ENCODE peak calls at places on chromosomes 16 and 17, in four cellular contexts. One of them, this sample, is unnamed.

GRCh38 chr17:48637323-48638260 is 11.4 kb upstream of the HOXB9 start:
- DNase-seq in HepG2: no peak
- DNase-seq in K562: no peak
- DNase-seq in GM12878: no peak
- DNase-seq in this sample: no peak

GRCh38 chr16:14485131-14485551 is 144.9 kb downstream of the PARN start:
- DNase-seq in GM12878: no peak
- DNase-seq in K562: no peak
- DNase-seq in HepG2: peak
- DNase-seq in this sample: no peak

GRCh38 chr16:68520649-68521086 is 18.4 kb upstream of the ZFP90 start:
- DNase-seq in GM12878: no peak
- DNase-seq in HepG2: peak
- DNase-seq in K562: peak
- DNase-seq in this sample: peak

GRCh38 chr16:79211581-79211980 is 389.0 kb downstream of the MAF start:
- DNase-seq in HepG2: no peak
- DNase-seq in K562: no peak
- DNase-seq in GM12878: no peak
- DNase-seq in this sample: no peak

GRCh38 chr16:78659668-78660217 is 560.3 kb downstream of the WWOX start:
- DNase-seq in K562: no peak
- DNase-seq in HepG2: no peak
- DNase-seq in GM12878: no peak
- DNase-seq in this sample: no peak

GRCh38 chr17:81387235-81388060 is 7.8 kb upstream of the BAHCC1 start:
- DNase-seq in HepG2: no peak
- DNase-seq in K562: no peak
- DNase-seq in GM12878: no peak
- DNase-seq in this sample: peak

GRCh38 chr16:27839419-27839818 is 224.1 kb downstream of the GSG1L start:
- DNase-seq in HepG2: no peak
- DNase-seq in GM12878: no peak
- DNase-seq in K562: peak
- DNase-seq in this sample: no peak

GRCh38 chr17:42067371-42068180 is 17.2 kb upstream of the C17orf113 start:
- DNase-seq in K562: peak
- DNase-seq in GM12878: no peak
- DNase-seq in HepG2: peak
- DNase-seq in this sample: peak

GRCh38 chr16:67195676-67196075 is 3.3 kb upstream of the ELMO3 start:
- DNase-seq in GM12878: no peak
- DNase-seq in HepG2: no peak
- DNase-seq in K562: no peak
- DNase-seq in this sample: no peak

GRCh38 chr16:30902070-30902972 is 5.9 kb downstream of the CTF1 start:
- DNase-seq in HepG2: peak
- DNase-seq in K562: peak
- DNase-seq in GM12878: no peak
- DNase-seq in this sample: peak

GRCh38 chr16:57801098-57801855 is 1.0 kb downstream of the KIFC3 start:
- DNase-seq in HepG2: no peak
- DNase-seq in GM12878: no peak
- DNase-seq in K562: no peak
- DNase-seq in this sample: no peak

GRCh38 chr17:36205637-36206458 is 5.0 kb upstream of the CCL4L2 start:
- DNase-seq in HepG2: no peak
- DNase-seq in K562: no peak
- DNase-seq in GM12878: no peak
- DNase-seq in this sample: no peak

GRCh38 chr16:50394215-50394802 is 25.5 kb upstream of the BRD7 start:
- DNase-seq in K562: peak
- DNase-seq in GM12878: no peak
- DNase-seq in HepG2: no peak
- DNase-seq in this sample: no peak

GRCh38 chr16:12082207-12082606 is 105.7 kb downstream of the SNX29 start:
- DNase-seq in HepG2: no peak
- DNase-seq in K562: no peak
- DNase-seq in GM12878: no peak
- DNase-seq in this sample: no peak

GRCh38 chr16:84726670-84727467 is 27.1 kb downstream of the USP10 start:
- DNase-seq in GM12878: peak
- DNase-seq in HepG2: peak
- DNase-seq in K562: no peak
- DNase-seq in this sample: no peak

GRCh38 chr16:73204359-73205152 is 156.6 kb upstream of the ZFHX3 start:
- DNase-seq in GM12878: no peak
- DNase-seq in HepG2: no peak
- DNase-seq in K562: no peak
- DNase-seq in this sample: peak

GRCh38 chr16:75541236-75541635 is 5.3 kb upstream of the CHST5 start:
- DNase-seq in K562: no peak
- DNase-seq in HepG2: no peak
- DNase-seq in GM12878: no peak
- DNase-seq in this sample: no peak

GRCh38 chr16:2056077-2056476 is 8.3 kb downstream of the TSC2 start:
- DNase-seq in GM12878: no peak
- DNase-seq in HepG2: peak
- DNase-seq in K562: no peak
- DNase-seq in this sample: no peak

GRCh38 chr16:28977703-28978641 is 3.4 kb downstream of the SPNS1 start:
- DNase-seq in HepG2: peak
- DNase-seq in GM12878: no peak
- DNase-seq in K562: peak
- DNase-seq in this sample: peak

GRCh38 chr17:38939987-38940386 is 14.6 kb downstream of the LASP1NB start:
- DNase-seq in GM12878: no peak
- DNase-seq in K562: no peak
- DNase-seq in HepG2: no peak
- DNase-seq in this sample: no peak
- TF ChIP-seq BHLHE40 in GM12878: no peak
- TF ChIP-seq BHLHE40 in K562: no peak
- TF ChIP-seq BHLHE40 in HepG2: no peak
- TF ChIP-seq BHLHE40 in this sample: no peak

GRCh38 chr16:24013054-24013636 is 177.4 kb downstream of the PRKCB start:
- DNase-seq in HepG2: no peak
- DNase-seq in K562: no peak
- DNase-seq in GM12878: no peak
- DNase-seq in this sample: no peak

GRCh38 chr16:24011237-24011636 is 175.5 kb downstream of the PRKCB start:
- DNase-seq in K562: no peak
- DNase-seq in HepG2: no peak
- DNase-seq in GM12878: no peak
- DNase-seq in this sample: no peak

GRCh38 chr16:24010440-24011089 is 174.8 kb downstream of the PRKCB start:
- DNase-seq in HepG2: peak
- DNase-seq in K562: peak
- DNase-seq in GM12878: peak
- DNase-seq in this sample: peak

GRCh38 chr16:24015923-24016322 is 180.1 kb downstream of the PRKCB start:
- DNase-seq in K562: peak
- DNase-seq in GM12878: no peak
- DNase-seq in HepG2: no peak
- DNase-seq in this sample: peak

DNA sequence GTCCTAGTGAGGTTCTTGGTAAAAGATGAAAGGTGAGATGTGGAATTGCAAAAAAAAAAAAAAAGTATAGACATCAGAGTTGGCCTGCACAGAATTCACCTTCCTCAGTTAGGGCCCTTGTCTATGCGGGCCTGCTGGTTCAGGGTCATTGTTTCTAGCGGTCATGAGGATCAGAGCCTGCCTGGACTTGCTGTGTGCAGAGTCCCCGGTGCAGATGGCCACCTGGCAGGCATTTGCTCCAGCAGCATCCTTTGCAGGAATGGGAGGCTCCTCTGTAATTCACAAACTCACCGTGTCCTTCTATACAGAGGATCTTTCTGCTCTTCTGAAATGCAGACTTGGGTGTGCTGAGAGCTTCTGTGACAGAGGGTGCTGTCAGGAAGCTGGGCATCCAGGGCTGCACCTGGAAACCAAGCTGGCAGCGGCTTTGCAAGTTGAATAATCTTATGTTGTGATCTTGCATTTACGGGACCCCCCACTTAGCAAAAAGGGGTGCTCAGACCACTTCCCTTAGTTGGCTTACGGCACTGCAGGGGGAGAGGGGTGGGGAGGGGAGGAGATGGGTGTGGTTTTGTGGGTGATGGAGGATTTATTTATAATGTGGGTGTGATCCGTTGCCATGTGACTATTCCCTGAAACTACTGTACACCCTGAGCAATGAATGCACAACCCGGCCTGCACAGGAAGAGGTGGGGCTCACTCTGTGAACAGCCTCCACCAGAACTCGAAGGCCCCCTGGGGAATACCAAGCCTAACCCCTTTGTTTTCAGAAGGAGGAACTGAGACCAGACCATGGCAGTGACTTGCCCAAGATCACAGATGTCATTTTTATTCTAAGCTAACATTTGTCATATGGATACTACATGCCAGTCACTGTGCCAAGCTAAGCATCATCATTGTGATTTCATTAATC is 178.2 kb downstream of the PRKCB start:
- DNase-seq in K562: no peak
- DNase-seq in HepG2: no peak
- DNase-seq in GM12878: peak
- DNase-seq in this sample: no peak
- TF ChIP-seq FOXM1 in K562: no peak
- TF ChIP-seq FOXM1 in HepG2: no peak
- TF ChIP-seq FOXM1 in GM12878: peak
- TF ChIP-seq FOXM1 in this sample: no peak

DNA sequence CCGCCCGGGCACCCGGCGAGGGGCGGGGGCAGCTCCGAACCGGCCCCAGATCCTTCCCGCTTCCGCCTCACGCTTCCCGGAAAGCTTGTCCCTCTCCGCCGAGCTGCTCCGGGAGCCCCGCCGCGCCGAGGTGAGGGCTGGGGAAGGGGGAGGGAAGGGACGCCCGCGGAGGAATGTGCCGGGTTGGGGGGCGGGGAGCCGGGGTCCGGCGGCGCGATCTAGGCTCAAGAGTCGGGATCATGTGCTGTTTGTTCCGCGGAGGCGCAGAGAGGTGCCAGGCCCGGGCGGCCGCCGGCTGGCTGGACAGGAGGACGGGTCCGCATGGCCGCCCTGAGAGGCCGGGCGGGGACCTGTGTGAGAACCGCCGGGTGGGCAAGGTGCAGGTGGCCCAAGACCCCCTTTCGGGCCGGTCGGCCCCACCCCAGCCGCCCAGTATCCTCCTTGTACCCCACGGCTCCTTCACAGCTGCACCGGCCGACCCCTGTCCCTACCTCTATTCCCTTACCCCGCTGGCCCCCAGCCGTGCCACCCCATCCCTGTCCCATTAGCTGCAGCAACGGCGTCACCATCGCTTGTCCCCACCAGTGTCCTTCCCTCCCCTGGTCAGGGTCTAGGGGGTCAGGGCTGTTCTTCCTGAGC is 396 bp downstream of the KIF1C start:
- DNase-seq in HepG2: peak
- DNase-seq in K562: no peak
- DNase-seq in GM12878: no peak
- DNase-seq in this sample: peak
- TF ChIP-seq BHLHE40 in HepG2: no peak
- TF ChIP-seq BHLHE40 in K562: no peak
- TF ChIP-seq BHLHE40 in GM12878: no peak
- TF ChIP-seq BHLHE40 in this sample: no peak

GRCh38 chr17:34782271-34782670 is 179.0 kb downstream of the CCT6B start:
- DNase-seq in GM12878: no peak
- DNase-seq in HepG2: no peak
- DNase-seq in K562: no peak
- DNase-seq in this sample: no peak
- TF ChIP-seq FOXM1 in GM12878: no peak
- TF ChIP-seq FOXM1 in HepG2: no peak
- TF ChIP-seq FOXM1 in K562: no peak
- TF ChIP-seq FOXM1 in this sample: no peak

DNA sequence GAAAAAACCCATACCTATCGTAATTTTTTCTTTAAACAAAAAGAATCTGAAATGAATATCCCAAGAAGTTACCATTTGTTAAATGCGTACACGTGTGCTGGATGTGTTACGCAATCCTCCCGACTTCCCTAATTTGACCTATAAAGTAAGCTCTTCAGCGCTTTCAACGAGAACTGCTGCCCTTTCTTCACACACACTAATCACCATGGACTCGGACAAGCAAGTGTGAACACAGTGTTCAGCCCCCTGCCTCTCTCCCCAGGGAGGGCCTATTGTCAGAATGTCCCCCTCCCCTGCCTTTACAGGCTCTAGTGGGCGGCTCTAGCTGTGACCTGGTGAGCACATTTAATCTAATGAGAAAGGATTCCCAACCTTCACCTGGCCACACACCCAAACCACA is 216.1 kb downstream of the CEP112 start:
- DNase-seq in HepG2: no peak
- DNase-seq in GM12878: no peak
- DNase-seq in K562: no peak
- DNase-seq in this sample: no peak
- TF ChIP-seq BHLHE40 in HepG2: no peak
- TF ChIP-seq BHLHE40 in GM12878: no peak
- TF ChIP-seq BHLHE40 in K562: no peak
- TF ChIP-seq BHLHE40 in this sample: no peak

GRCh38 chr16:82157836-82158235 is 12.2 kb downstream of the MPHOSPH6 start:
- DNase-seq in GM12878: no peak
- DNase-seq in K562: no peak
- DNase-seq in HepG2: no peak
- DNase-seq in this sample: no peak
- TF ChIP-seq FOXM1 in GM12878: no peak
- TF ChIP-seq FOXM1 in K562: no peak
- TF ChIP-seq FOXM1 in HepG2: no peak
- TF ChIP-seq FOXM1 in this sample: no peak